ENCODE peak calls at places on chromosome 21, in eight cellular contexts. C, M, X, S, J, B, L and K are unnamed samples.

GRCh38 chr21:15986277-15986676 is 256.5 kb downstream of the USP25 start:
- DNase-seq in C (no peak), M (no peak), X (no peak), S (no peak), J (no peak), B (no peak), L (no peak), K (peak; percentile 46)

GRCh38 chr21:17441370-17441769 is 71.5 kb upstream of the CXADR start:
- DNase-seq in C (peak; percentile 30), M (no peak), X (no peak), S (no peak), J (no peak), B (peak; percentile 55), L (no peak), K (no peak)

GRCh38 chr21:33152228-33153130 is 77.3 kb upstream of the IFNAR2 start:
- DNase-seq in C (no peak), M (no peak), X (no peak), S (peak; percentile 7), J (no peak), B (no peak), L (no peak), K (no peak)

GRCh38 chr21:21018841-21019240 is 20.6 kb downstream of the NCAM2 start:
- DNase-seq in C (peak; percentile 14), M (no peak), X (no peak), S (no peak), J (no peak), B (no peak), L (no peak), K (peak; percentile 9)

GRCh38 chr21:18840239-18840638 is 436.7 kb upstream of the TMPRSS15 start:
- DNase-seq in C (peak; percentile 76), M (peak; percentile 7), X (no peak), S (no peak), J (no peak), B (no peak), L (peak; percentile 19), K (no peak)

GRCh38 chr21:17045214-17045835 is 467.5 kb upstream of the CXADR start:
- DNase-seq in C (peak; percentile 38), M (peak; percentile 15), X (peak; percentile 33), S (no peak), J (no peak), B (no peak), L (peak; percentile 0), K (peak; percentile 61)

GRCh38 chr21:38985423-38986378 is 180.0 kb downstream of the ETS2 start:
- DNase-seq in C (no peak), M (peak; percentile 89), X (peak; percentile 76), S (no peak), J (no peak), B (peak; percentile 48), L (peak; percentile 38), K (peak; percentile 100)

GRCh38 chr21:36377391-36377842 is 7.8 kb upstream of the CHAF1B start:
- DNase-seq in C (no peak), M (no peak), X (no peak), S (no peak), J (no peak), B (no peak), L (no peak), K (no peak)

GRCh38 chr21:33951276-33952178 is 35.9 kb upstream of the ATP5PO start:
- DNase-seq in C (no peak), M (no peak), X (peak; percentile 39), S (no peak), J (no peak), B (no peak), L (peak; percentile 63), K (peak; percentile 35)

GRCh38 chr21:42411197-42411869 is 7.6 kb downstream of the UBASH3A start:
- DNase-seq in C (peak; percentile 56), M (peak; percentile 47), X (no peak), S (no peak), J (no peak), B (no peak), L (no peak), K (no peak)
- TF ChIP-seq CTCF in C (peak; percentile 56), M (peak; percentile 30), X (no peak), S (no peak), J (no peak), B (no peak), L (no peak), K (no peak)

DNA sequence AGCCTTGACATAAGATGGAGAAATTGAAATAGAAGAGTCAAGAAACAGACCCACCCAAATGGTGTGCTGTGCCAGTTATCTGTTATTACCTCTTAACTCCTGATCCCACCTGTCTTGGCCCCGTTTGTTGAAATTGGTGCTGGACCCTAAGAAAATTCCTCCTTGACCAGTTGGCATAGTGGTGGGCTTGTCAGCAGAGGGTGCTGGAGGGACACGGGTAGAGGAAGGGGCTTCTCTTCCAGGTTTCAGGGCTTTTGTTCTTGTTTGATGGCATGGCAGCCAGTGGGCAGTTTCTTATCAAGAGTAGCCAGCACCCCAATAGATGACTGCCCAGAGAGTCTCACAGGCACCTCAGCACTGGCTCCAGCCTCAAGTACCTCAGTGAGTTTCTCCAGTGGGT is 51.6 kb downstream of the PCBP3 start:
- DNase-seq in C (peak; percentile 68), M (peak; percentile 14), X (no peak), S (no peak), J (peak; percentile 30), B (no peak), L (no peak), K (no peak)
- TF ChIP-seq CTCF in C (peak; percentile 80), M (peak; percentile 43), X (no peak), S (peak; percentile 27), J (no peak), B (no peak), L (no peak), K (no peak)

GRCh38 chr21:41139275-41139674 is 28.7 kb upstream of the BACE2 start:
- DNase-seq in C (no peak), M (no peak), X (no peak), S (no peak), J (no peak), B (no peak), L (no peak), K (no peak)

GRCh38 chr21:41139951-41140350 is 28.0 kb upstream of the BACE2 start:
- DNase-seq in C (no peak), M (no peak), X (no peak), S (no peak), J (no peak), B (no peak), L (no peak), K (no peak)

GRCh38 chr21:41143596-41144325 is 24.2 kb upstream of the BACE2 start:
- DNase-seq in C (no peak), M (no peak), X (no peak), S (no peak), J (no peak), B (no peak), L (no peak), K (no peak)

GRCh38 chr21:41141031-41141457 is 26.9 kb upstream of the BACE2 start:
- DNase-seq in C (no peak), M (no peak), X (no peak), S (no peak), J (no peak), B (no peak), L (no peak), K (peak; percentile 17)

GRCh38 chr21:41142051-41142795 is 25.7 kb upstream of the BACE2 start:
- DNase-seq in C (peak; percentile 9), M (no peak), X (peak; percentile 30), S (no peak), J (no peak), B (no peak), L (no peak), K (peak; percentile 77)
- TF ChIP-seq CTCF in C (no peak), M (no peak), X (no peak), S (no peak), J (no peak), B (no peak), L (no peak), K (no peak)

GRCh38 chr21:30257773-30258172 is 25.0 kb downstream of the KRTAP24-1 start:
- DNase-seq in C (peak; percentile 92), M (peak; percentile 27), X (no peak), S (no peak), J (peak; percentile 34), B (no peak), L (peak; percentile 16), K (peak; percentile 2)
- TF ChIP-seq CTCF in C (peak; percentile 72), M (peak; percentile 36), X (peak; percentile 23), S (peak; percentile 58), J (peak; percentile 64), B (no peak), L (peak; percentile 11), K (no peak)

DNA sequence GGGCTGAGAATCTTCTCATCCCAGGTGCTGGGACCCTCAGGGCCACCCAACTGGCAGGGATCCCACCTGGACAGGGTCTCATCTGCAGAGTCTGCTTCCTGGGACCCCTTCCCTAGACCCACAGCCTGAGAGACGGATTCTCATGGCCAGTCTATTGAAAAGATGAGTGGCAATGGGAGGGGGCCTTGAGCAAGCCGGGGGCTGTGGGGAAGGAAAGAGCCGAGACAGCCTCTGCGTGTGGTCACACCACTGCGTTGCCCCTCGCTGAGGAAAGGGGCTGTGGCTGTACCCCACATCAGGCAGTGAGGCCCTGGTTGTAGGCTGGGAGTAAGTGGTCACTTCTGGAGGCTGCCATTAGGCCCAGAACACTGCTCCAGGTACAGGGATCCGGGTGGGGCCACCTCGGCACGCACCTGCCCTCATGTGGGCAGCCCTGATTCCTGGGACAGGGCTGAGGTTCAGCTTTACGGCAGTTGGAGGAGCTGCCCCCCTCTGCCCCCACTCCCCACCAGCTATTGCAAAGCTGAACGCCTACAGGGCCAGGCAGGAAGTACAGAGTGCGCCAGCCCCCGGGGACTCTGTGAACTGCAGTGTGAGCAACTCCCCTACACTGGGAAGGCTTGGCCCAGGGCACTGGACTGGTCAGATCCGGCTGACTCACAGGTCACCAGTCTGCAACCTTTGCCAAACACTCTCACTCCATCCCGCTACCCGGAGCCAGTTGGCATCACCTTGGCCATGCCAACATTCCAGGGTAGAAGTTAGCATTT is 106.9 kb downstream of the RIPK4 start:
- DNase-seq in C (no peak), M (no peak), X (no peak), S (no peak), J (no peak), B (no peak), L (no peak), K (peak; percentile 60)
- TF ChIP-seq CTCF in C (peak; percentile 3), M (no peak), X (peak; percentile 56), S (no peak), J (no peak), B (no peak), L (no peak), K (peak; percentile 37)

DNA sequence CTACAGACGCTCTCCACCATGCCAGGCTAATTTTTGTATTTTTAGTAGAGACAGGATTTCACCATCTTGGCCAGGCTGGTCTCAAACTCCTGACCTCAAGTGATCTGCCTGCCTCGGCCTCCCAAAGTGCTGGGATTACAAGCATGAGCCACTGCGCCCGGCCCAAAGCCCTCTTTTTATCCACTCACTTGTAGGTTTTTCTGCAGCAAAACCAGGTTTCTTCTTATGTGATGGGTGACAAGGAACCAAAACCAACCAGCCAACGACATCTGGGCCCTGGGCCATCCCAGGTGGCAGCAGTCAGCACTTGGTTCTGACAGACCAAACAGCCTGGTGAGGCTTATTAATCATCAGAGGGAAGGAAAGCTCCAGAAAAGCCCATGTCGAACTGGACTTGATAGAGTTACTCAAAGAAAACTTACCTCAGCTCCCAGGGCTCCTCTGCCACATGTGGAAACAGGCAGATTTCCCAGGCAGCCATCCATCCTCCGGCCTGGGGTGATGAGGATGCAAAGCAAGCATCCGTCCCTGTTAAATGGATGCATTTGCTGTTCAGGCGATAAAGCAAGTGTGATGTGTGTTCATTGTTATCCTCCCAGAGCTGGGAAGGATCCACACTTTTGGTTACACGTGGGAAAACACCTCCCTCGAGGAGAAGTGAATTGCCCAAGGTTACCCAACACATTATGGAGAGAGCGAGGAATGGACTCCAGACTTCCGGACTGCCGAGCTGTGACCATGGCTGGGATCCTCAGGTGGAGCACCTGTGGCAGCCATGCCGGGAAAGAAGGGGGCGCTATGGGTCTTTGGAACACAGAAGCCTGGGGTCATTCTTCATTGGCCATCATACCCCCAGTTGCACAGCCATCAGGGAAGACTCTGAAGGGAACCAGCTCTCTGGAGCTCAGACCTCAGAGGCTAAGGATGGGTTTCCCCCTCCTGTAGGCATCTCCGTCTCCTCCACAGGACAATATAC is 118.8 kb downstream of the HUNK start:
- DNase-seq in C (peak; percentile 78), M (no peak), X (no peak), S (no peak), J (peak; percentile 45), B (no peak), L (no peak), K (no peak)
- TF ChIP-seq CTCF in C (peak; percentile 72), M (no peak), X (no peak), S (no peak), J (no peak), B (no peak), L (no peak), K (no peak)